ENCODE peak calls at places on chromosomes 12 and 14, in seven cellular contexts. One of them, this sample, is unnamed.
A peak's percentile ranks its signal among the peaks of the same experiment; 100 is the strongest.

GRCh38 chr14:24710403-24711063 is 76.5 kb upstream of the GZMB start:
- DNase-seq in left cardiac atrium: peak; percentile 45
- DNase-seq in AG20443: peak; percentile 80
- DNase-seq in T-helper 17 cell: peak; percentile 28
- DNase-seq in M059J: peak; percentile 26
- DNase-seq in ACHN: peak; percentile 47
- DNase-seq in body of pancreas: peak; percentile 65
- DNase-seq in this sample: peak; percentile 10

GRCh38 chr12:6200266-6201198 is at the start of gene CD9:
- DNase-seq in left cardiac atrium: peak; percentile 84
- DNase-seq in AG20443: peak; percentile 80
- DNase-seq in T-helper 17 cell: no peak
- DNase-seq in M059J: peak; percentile 39
- DNase-seq in ACHN: peak; percentile 67
- DNase-seq in body of pancreas: peak; percentile 79
- DNase-seq in this sample: no peak

GRCh38 chr14:94543450-94544123 is 17.7 kb upstream of the SERPINA4 start:
- DNase-seq in left cardiac atrium: no peak
- DNase-seq in AG20443: no peak
- DNase-seq in T-helper 17 cell: no peak
- DNase-seq in M059J: peak; percentile 22
- DNase-seq in ACHN: no peak
- DNase-seq in body of pancreas: peak; percentile 37
- DNase-seq in this sample: no peak

GRCh38 chr12:70245458-70245857 is 2.2 kb downstream of the CNOT2 start:
- DNase-seq in left cardiac atrium: no peak
- DNase-seq in AG20443: no peak
- DNase-seq in T-helper 17 cell: no peak
- DNase-seq in M059J: no peak
- DNase-seq in ACHN: no peak
- DNase-seq in body of pancreas: no peak
- DNase-seq in this sample: no peak

GRCh38 chr12:25957898-25958253 is 606 bp upstream of the RASSF8 start:
- DNase-seq in left cardiac atrium: peak; percentile 45
- DNase-seq in AG20443: peak; percentile 61
- DNase-seq in T-helper 17 cell: no peak
- DNase-seq in M059J: peak; percentile 84
- DNase-seq in ACHN: peak; percentile 70
- DNase-seq in body of pancreas: no peak
- DNase-seq in this sample: no peak

GRCh38 chr12:98745578-98746391 is 100.7 kb downstream of the APAF1 start:
- DNase-seq in left cardiac atrium: peak; percentile 30
- DNase-seq in AG20443: peak; percentile 52
- DNase-seq in T-helper 17 cell: peak; percentile 26
- DNase-seq in M059J: peak; percentile 11
- DNase-seq in ACHN: no peak
- DNase-seq in body of pancreas: no peak
- DNase-seq in this sample: no peak

GRCh38 chr12:47855502-47855901 is 35.8 kb upstream of the HDAC7 start:
- DNase-seq in left cardiac atrium: no peak
- DNase-seq in AG20443: no peak
- DNase-seq in T-helper 17 cell: no peak
- DNase-seq in M059J: no peak
- DNase-seq in ACHN: no peak
- DNase-seq in body of pancreas: no peak
- DNase-seq in this sample: no peak

GRCh38 chr14:82075566-82075965 is 541.9 kb upstream of the SEL1L start:
- DNase-seq in left cardiac atrium: peak; percentile 43
- DNase-seq in AG20443: peak; percentile 7
- DNase-seq in T-helper 17 cell: no peak
- DNase-seq in M059J: peak; percentile 2
- DNase-seq in ACHN: peak; percentile 43
- DNase-seq in body of pancreas: peak; percentile 16
- DNase-seq in this sample: no peak

GRCh38 chr12:116601933-116602809 is 43.0 kb downstream of the MAP1LC3B2 start:
- DNase-seq in left cardiac atrium: no peak
- DNase-seq in AG20443: no peak
- DNase-seq in T-helper 17 cell: no peak
- DNase-seq in M059J: no peak
- DNase-seq in ACHN: no peak
- DNase-seq in body of pancreas: no peak
- DNase-seq in this sample: no peak

GRCh38 chr12:111034911-111035577 is 114.7 kb upstream of the MYL2 start:
- DNase-seq in left cardiac atrium: no peak
- DNase-seq in AG20443: no peak
- DNase-seq in T-helper 17 cell: no peak
- DNase-seq in M059J: no peak
- DNase-seq in ACHN: no peak
- DNase-seq in body of pancreas: no peak
- DNase-seq in this sample: no peak

GRCh38 chr12:68334136-68334535 is 2.0 kb upstream of the MDM1 start:
- DNase-seq in left cardiac atrium: no peak
- DNase-seq in AG20443: no peak
- DNase-seq in T-helper 17 cell: peak; percentile 10
- DNase-seq in M059J: peak; percentile 36
- DNase-seq in ACHN: peak; percentile 32
- DNase-seq in body of pancreas: peak; percentile 5
- DNase-seq in this sample: no peak

GRCh38 chr14:100423421-100424010 is 100.4 kb downstream of the SLC25A47 start:
- DNase-seq in left cardiac atrium: no peak
- DNase-seq in AG20443: no peak
- DNase-seq in T-helper 17 cell: no peak
- DNase-seq in M059J: no peak
- DNase-seq in ACHN: no peak
- DNase-seq in body of pancreas: no peak
- DNase-seq in this sample: no peak

This sample was measured in epithelial cell of proximal tubule.